ENCODE peak calls at places on chromosomes 11 and 22, in six cellular contexts. One of them, this sample, is unnamed.

GRCh38 chr11:8720868-8721739 is 38.5 kb downstream of the RPL27A start:
- DNase-seq in CD8-positive, alpha-beta T cell: no peak
- DNase-seq in stomach: peak; percentile 73
- DNase-seq in cardiac fibroblast: no peak
- DNase-seq in HL-60: no peak
- DNase-seq in mammary epithelial cell: peak; percentile 46
- DNase-seq in this sample: no peak

GRCh38 chr22:28172948-28173360 is 253.9 kb upstream of the PITPNB start:
- DNase-seq in CD8-positive, alpha-beta T cell: no peak
- DNase-seq in stomach: no peak
- DNase-seq in HL-60: no peak
- DNase-seq in cardiac fibroblast: no peak
- DNase-seq in mammary epithelial cell: peak; percentile 80
- DNase-seq in this sample: no peak

GRCh38 chr22:38314140-38314991 is 2.9 kb downstream of the CSNK1E start:
- DNase-seq in stomach: no peak
- DNase-seq in cardiac fibroblast: peak; percentile 56
- DNase-seq in HL-60: no peak
- DNase-seq in mammary epithelial cell: peak; percentile 47
- DNase-seq in CD8-positive, alpha-beta T cell: no peak
- DNase-seq in this sample: peak; percentile 60

GRCh38 chr11:112128483-112129121 is 35.3 kb downstream of the IL18 start:
- DNase-seq in mammary epithelial cell: peak; percentile 88
- DNase-seq in CD8-positive, alpha-beta T cell: no peak
- DNase-seq in stomach: peak; percentile 39
- DNase-seq in cardiac fibroblast: peak; percentile 80
- DNase-seq in HL-60: no peak
- DNase-seq in this sample: peak; percentile 75

GRCh38 chr22:44182591-44183588 is 2.2 kb downstream of the PARVG start:
- DNase-seq in stomach: peak; percentile 57
- DNase-seq in cardiac fibroblast: no peak
- DNase-seq in mammary epithelial cell: no peak
- DNase-seq in HL-60: peak; percentile 96
- DNase-seq in CD8-positive, alpha-beta T cell: peak; percentile 13
- DNase-seq in this sample: no peak

GRCh38 chr22:31036671-31037550 is 44.2 kb upstream of the SMTN start:
- DNase-seq in HL-60: peak; percentile 18
- DNase-seq in stomach: no peak
- DNase-seq in cardiac fibroblast: peak; percentile 45
- DNase-seq in mammary epithelial cell: peak; percentile 67
- DNase-seq in CD8-positive, alpha-beta T cell: no peak
- DNase-seq in this sample: no peak

GRCh38 chr22:39427751-39428596 is 28.4 kb downstream of the TAB1 start:
- DNase-seq in cardiac fibroblast: no peak
- DNase-seq in mammary epithelial cell: no peak
- DNase-seq in CD8-positive, alpha-beta T cell: no peak
- DNase-seq in stomach: no peak
- DNase-seq in HL-60: no peak
- DNase-seq in this sample: no peak

GRCh38 chr11:101738494-101738893 is 154.7 kb upstream of the TRPC6 start:
- DNase-seq in cardiac fibroblast: no peak
- DNase-seq in stomach: no peak
- DNase-seq in CD8-positive, alpha-beta T cell: no peak
- DNase-seq in mammary epithelial cell: no peak
- DNase-seq in HL-60: no peak
- DNase-seq in this sample: no peak

GRCh38 chr11:69257838-69258658 is 35.9 kb upstream of the MYEOV start:
- DNase-seq in HL-60: no peak
- DNase-seq in cardiac fibroblast: no peak
- DNase-seq in CD8-positive, alpha-beta T cell: no peak
- DNase-seq in stomach: no peak
- DNase-seq in mammary epithelial cell: no peak
- DNase-seq in this sample: no peak

GRCh38 chr11:73195191-73196007 is 22.7 kb upstream of the P2RY2 start:
- DNase-seq in stomach: peak; percentile 22
- DNase-seq in CD8-positive, alpha-beta T cell: no peak
- DNase-seq in mammary epithelial cell: peak; percentile 98
- DNase-seq in cardiac fibroblast: peak; percentile 45
- DNase-seq in HL-60: no peak
- DNase-seq in this sample: no peak

GRCh38 chr11:46898396-46899095 is 19.8 kb downstream of the LRP4 start:
- DNase-seq in mammary epithelial cell: no peak
- DNase-seq in HL-60: no peak
- DNase-seq in stomach: peak; percentile 76
- DNase-seq in CD8-positive, alpha-beta T cell: no peak
- DNase-seq in cardiac fibroblast: no peak
- DNase-seq in this sample: no peak

GRCh38 chr11:64484308-64485061 is 106.5 kb upstream of the SLC22A12 start:
- DNase-seq in cardiac fibroblast: no peak
- DNase-seq in HL-60: no peak
- DNase-seq in mammary epithelial cell: no peak
- DNase-seq in stomach: no peak
- DNase-seq in CD8-positive, alpha-beta T cell: no peak
- DNase-seq in this sample: no peak

GRCh38 chr22:27046603-27047002 is 389.2 kb downstream of the MIAT start:
- DNase-seq in HL-60: no peak
- DNase-seq in mammary epithelial cell: no peak
- DNase-seq in cardiac fibroblast: no peak
- DNase-seq in CD8-positive, alpha-beta T cell: no peak
- DNase-seq in stomach: no peak
- DNase-seq in this sample: no peak

GRCh38 chr22:47775686-47776085 is 1013.2 kb downstream of the TBC1D22A start:
- DNase-seq in cardiac fibroblast: no peak
- DNase-seq in HL-60: no peak
- DNase-seq in mammary epithelial cell: no peak
- DNase-seq in stomach: no peak
- DNase-seq in CD8-positive, alpha-beta T cell: no peak
- DNase-seq in this sample: no peak

GRCh38 chr22:22458896-22459588 is 49.5 kb downstream of the ZNF280B start:
- DNase-seq in HL-60: no peak
- DNase-seq in mammary epithelial cell: no peak
- DNase-seq in cardiac fibroblast: no peak
- DNase-seq in CD8-positive, alpha-beta T cell: no peak
- DNase-seq in stomach: no peak
- DNase-seq in this sample: no peak

GRCh38 chr11:889261-889660 is 21.3 kb downstream of the CHID1 start:
- DNase-seq in CD8-positive, alpha-beta T cell: no peak
- DNase-seq in stomach: no peak
- DNase-seq in HL-60: no peak
- DNase-seq in cardiac fibroblast: no peak
- DNase-seq in mammary epithelial cell: no peak
- DNase-seq in this sample: no peak

GRCh38 chr22:41768420-41768819 is 32.1 kb upstream of the CCDC134 start:
- DNase-seq in HL-60: peak; percentile 37
- DNase-seq in CD8-positive, alpha-beta T cell: no peak
- DNase-seq in cardiac fibroblast: peak; percentile 68
- DNase-seq in mammary epithelial cell: peak; percentile 58
- DNase-seq in stomach: no peak
- DNase-seq in this sample: peak; percentile 14

GRCh38 chr11:1271406-1271805 is 38.0 kb downstream of the TOLLIP start:
- DNase-seq in mammary epithelial cell: no peak
- DNase-seq in CD8-positive, alpha-beta T cell: no peak
- DNase-seq in HL-60: no peak
- DNase-seq in cardiac fibroblast: no peak
- DNase-seq in stomach: no peak
- DNase-seq in this sample: no peak

GRCh38 chr11:111585371-111585770 is 16.9 kb upstream of the SIK2 start:
- DNase-seq in cardiac fibroblast: peak; percentile 86
- DNase-seq in HL-60: no peak
- DNase-seq in stomach: no peak
- DNase-seq in mammary epithelial cell: peak; percentile 55
- DNase-seq in CD8-positive, alpha-beta T cell: no peak
- DNase-seq in this sample: peak; percentile 75

GRCh38 chr22:23058063-23058462 is 12.3 kb upstream of the GNAZ start:
- DNase-seq in stomach: peak; percentile 7
- DNase-seq in CD8-positive, alpha-beta T cell: no peak
- DNase-seq in cardiac fibroblast: no peak
- DNase-seq in mammary epithelial cell: no peak
- DNase-seq in HL-60: no peak
- DNase-seq in this sample: no peak

GRCh38 chr11:17153759-17154158 is 54.0 kb downstream of the PIK3C2A start:
- DNase-seq in mammary epithelial cell: no peak
- DNase-seq in CD8-positive, alpha-beta T cell: no peak
- DNase-seq in HL-60: no peak
- DNase-seq in cardiac fibroblast: no peak
- DNase-seq in stomach: no peak
- DNase-seq in this sample: no peak

GRCh38 chr11:121534131-121535093 is 81.6 kb upstream of the SORL1-AS1 start:
- DNase-seq in stomach: peak; percentile 46
- DNase-seq in mammary epithelial cell: peak; percentile 6
- DNase-seq in cardiac fibroblast: peak; percentile 19
- DNase-seq in HL-60: no peak
- DNase-seq in CD8-positive, alpha-beta T cell: no peak
- DNase-seq in this sample: peak; percentile 13

GRCh38 chr22:46370584-46371373 is 35.3 kb downstream of the TRMU start:
- DNase-seq in mammary epithelial cell: no peak
- DNase-seq in HL-60: no peak
- DNase-seq in cardiac fibroblast: no peak
- DNase-seq in CD8-positive, alpha-beta T cell: peak; percentile 54
- DNase-seq in stomach: no peak
- DNase-seq in this sample: no peak

GRCh38 chr22:21621025-21621424 is 8.8 kb downstream of the YDJC start:
- DNase-seq in cardiac fibroblast: no peak
- DNase-seq in stomach: no peak
- DNase-seq in CD8-positive, alpha-beta T cell: no peak
- DNase-seq in mammary epithelial cell: no peak
- DNase-seq in HL-60: no peak
- DNase-seq in this sample: no peak

GRCh38 chr11:68214173-68215086 is 1.3 kb upstream of the KMT5B start:
- DNase-seq in stomach: no peak
- DNase-seq in HL-60: no peak
- DNase-seq in mammary epithelial cell: no peak
- DNase-seq in CD8-positive, alpha-beta T cell: no peak
- DNase-seq in cardiac fibroblast: no peak
- DNase-seq in this sample: no peak

GRCh38 chr11:78416285-78417174 is 1.1 kb downstream of the GAB2 start:
- DNase-seq in stomach: peak; percentile 81
- DNase-seq in cardiac fibroblast: peak; percentile 91
- DNase-seq in CD8-positive, alpha-beta T cell: peak; percentile 71
- DNase-seq in HL-60: peak; percentile 92
- DNase-seq in mammary epithelial cell: peak; percentile 61
- DNase-seq in this sample: peak; percentile 87
- TF ChIP-seq CTCF in stomach: peak; percentile 51
- TF ChIP-seq CTCF in cardiac fibroblast: peak; percentile 50
- TF ChIP-seq CTCF in CD8-positive, alpha-beta T cell: peak; percentile 65
- TF ChIP-seq CTCF in HL-60: peak; percentile 43
- TF ChIP-seq CTCF in mammary epithelial cell: peak; percentile 41
- TF ChIP-seq CTCF in this sample: peak; percentile 62

DNA sequence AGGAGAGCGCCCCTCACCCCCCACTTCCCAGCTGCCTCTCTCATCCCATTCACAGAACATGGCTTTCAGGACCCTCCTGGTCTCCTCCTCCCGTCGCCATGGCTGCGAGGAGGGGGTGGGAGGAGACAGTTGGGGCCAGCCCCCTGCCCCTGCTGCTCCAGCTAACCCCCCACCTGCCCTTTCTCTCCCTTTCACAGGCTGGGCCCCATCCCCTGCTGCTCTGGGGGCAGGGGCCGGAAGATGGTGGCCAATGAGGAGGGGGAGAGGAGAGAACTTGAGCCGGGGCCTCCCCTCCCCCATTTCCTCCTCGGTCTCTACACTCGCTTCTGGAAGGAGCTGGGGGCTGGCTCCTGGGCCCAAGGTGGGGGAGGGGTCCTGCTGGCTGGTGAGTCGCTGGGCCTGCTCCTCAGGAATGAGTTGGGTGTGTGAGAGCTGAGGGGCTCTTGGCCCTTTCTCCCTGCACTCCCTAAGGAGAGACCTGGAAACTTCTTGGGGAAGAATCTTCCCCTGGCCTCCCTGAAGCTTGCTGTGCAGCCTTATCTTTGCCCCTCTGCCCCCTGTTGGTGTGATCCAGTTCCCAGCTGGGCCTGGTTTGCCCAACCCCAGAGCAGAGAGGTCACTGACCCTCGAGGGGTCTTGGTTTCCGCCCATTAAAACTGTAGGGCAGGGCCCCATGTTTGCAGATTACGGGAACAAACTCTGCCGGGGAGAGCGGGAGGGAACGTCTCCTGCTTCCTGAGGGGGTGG is 10.2 kb downstream of the YPEL4 start:
- DNase-seq in mammary epithelial cell: no peak
- DNase-seq in HL-60: no peak
- DNase-seq in cardiac fibroblast: no peak
- DNase-seq in stomach: no peak
- DNase-seq in CD8-positive, alpha-beta T cell: no peak
- DNase-seq in this sample: peak; percentile 84
- H3K4me3 ChIP-seq in mammary epithelial cell: peak overlapping the region; percentile 89
- H3K4me3 ChIP-seq in HL-60: no peak overlapping the region
- H3K4me3 ChIP-seq in cardiac fibroblast: peak overlapping the region; percentile 93
- H3K4me3 ChIP-seq in stomach: peak overlapping the region; percentile 80
- H3K4me3 ChIP-seq in CD8-positive, alpha-beta T cell: peak overlapping the region; percentile 70
- H3K4me3 ChIP-seq in this sample: peak overlapping the region; percentile 87

GRCh38 chr11:12963789-12964536 is 45.2 kb upstream of the RASSF10 start:
- DNase-seq in mammary epithelial cell: peak; percentile 46
- DNase-seq in CD8-positive, alpha-beta T cell: peak; percentile 44
- DNase-seq in cardiac fibroblast: peak; percentile 68
- DNase-seq in stomach: peak; percentile 79
- DNase-seq in HL-60: peak; percentile 53
- DNase-seq in this sample: peak; percentile 59

GRCh38 chr11:12964650-12965049 is 44.5 kb upstream of the RASSF10 start:
- DNase-seq in stomach: no peak
- DNase-seq in cardiac fibroblast: no peak
- DNase-seq in CD8-positive, alpha-beta T cell: no peak
- DNase-seq in HL-60: no peak
- DNase-seq in mammary epithelial cell: no peak
- DNase-seq in this sample: no peak

GRCh38 chr11:12961615-12962014 is 47.5 kb upstream of the RASSF10 start:
- DNase-seq in cardiac fibroblast: peak; percentile 44
- DNase-seq in stomach: no peak
- DNase-seq in mammary epithelial cell: no peak
- DNase-seq in CD8-positive, alpha-beta T cell: no peak
- DNase-seq in HL-60: no peak
- DNase-seq in this sample: peak; percentile 43

GRCh38 chr11:12962306-12962705 is 46.8 kb upstream of the RASSF10 start:
- DNase-seq in CD8-positive, alpha-beta T cell: no peak
- DNase-seq in cardiac fibroblast: no peak
- DNase-seq in stomach: no peak
- DNase-seq in mammary epithelial cell: no peak
- DNase-seq in HL-60: no peak
- DNase-seq in this sample: no peak

GRCh38 chr11:12963051-12963450 is 46.1 kb upstream of the RASSF10 start:
- DNase-seq in cardiac fibroblast: no peak
- DNase-seq in CD8-positive, alpha-beta T cell: no peak
- DNase-seq in HL-60: no peak
- DNase-seq in stomach: no peak
- DNase-seq in mammary epithelial cell: no peak
- DNase-seq in this sample: no peak
- TF ChIP-seq CTCF in cardiac fibroblast: no peak
- TF ChIP-seq CTCF in CD8-positive, alpha-beta T cell: no peak
- TF ChIP-seq CTCF in HL-60: no peak
- TF ChIP-seq CTCF in stomach: no peak
- TF ChIP-seq CTCF in mammary epithelial cell: no peak
- TF ChIP-seq CTCF in this sample: no peak

DNA sequence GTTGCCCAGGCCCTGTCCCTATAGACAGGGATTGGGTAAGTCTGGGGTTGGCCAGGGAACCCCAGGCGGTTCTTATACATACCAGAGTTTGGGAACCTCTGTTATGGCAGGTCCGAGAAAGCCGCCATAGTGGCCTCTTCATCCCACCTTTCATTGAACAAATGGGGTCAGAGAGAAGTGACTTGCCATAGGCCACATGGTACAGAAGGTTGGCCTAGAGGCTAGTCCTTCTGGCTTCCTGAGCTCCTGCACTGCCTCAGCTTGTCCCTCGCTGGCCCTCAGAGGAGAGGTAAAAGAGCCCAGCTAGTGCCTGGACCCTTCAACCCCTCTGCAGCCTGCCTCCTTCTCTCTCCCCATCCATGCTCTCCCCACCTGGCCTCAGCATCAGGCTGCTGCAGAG is 103.7 kb downstream of the TRIM29 start:
- DNase-seq in stomach: no peak
- DNase-seq in HL-60: no peak
- DNase-seq in cardiac fibroblast: no peak
- DNase-seq in mammary epithelial cell: no peak
- DNase-seq in CD8-positive, alpha-beta T cell: no peak
- DNase-seq in this sample: no peak
- H3K4me3 ChIP-seq in stomach: no peak overlapping the region
- H3K4me3 ChIP-seq in HL-60: no peak overlapping the region
- H3K4me3 ChIP-seq in cardiac fibroblast: no peak overlapping the region
- H3K4me3 ChIP-seq in mammary epithelial cell: no peak overlapping the region
- H3K4me3 ChIP-seq in CD8-positive, alpha-beta T cell: no peak overlapping the region
- H3K4me3 ChIP-seq in this sample: no peak overlapping the region